ENCODE peak calls at places on chromosome 19, in four cellular contexts. C is fibroblast of mammary gland; W is CD4-positive, alpha-beta T cell; Z is left lung. O is an unnamed sample.

GRCh38 chr19:17513801-17514200 is 2.4 kb downstream of the PGLS start:
- DNase-seq in C (no peak), Z (no peak), W (no peak), O (peak; percentile 18)

GRCh38 chr19:35870798-35871197 is 2.4 kb downstream of the APLP1 start:
- DNase-seq in Z (no peak), C (no peak), W (no peak), O (no peak)

GRCh38 chr19:747432-748273 is 3.3 kb upstream of the MISP start:
- DNase-seq in Z (no peak), W (no peak), C (no peak), O (no peak)

GRCh38 chr19:54606230-54606629 is 12.8 kb downstream of the LILRA1 start:
- DNase-seq in Z (no peak), C (no peak), W (no peak), O (no peak)

GRCh38 chr19:12162513-12162881 is 399 bp upstream of the ZNF136 start:
- DNase-seq in C (no peak), W (no peak), Z (no peak), O (no peak)

GRCh38 chr19:7471696-7472620 is 16.9 kb downstream of the PEX11G start:
- DNase-seq in Z (no peak), C (no peak), W (no peak), O (peak; percentile 70)

GRCh38 chr19:17090501-17091074 is 15.0 kb downstream of the MYO9B start:
- DNase-seq in Z (no peak), W (no peak), C (peak; percentile 58), O (no peak)

GRCh38 chr19:11195169-11195568 is 2.2 kb downstream of the KANK2 start:
- DNase-seq in W (no peak), C (no peak), Z (no peak), O (no peak)

GRCh38 chr19:45922281-45922680 is 7.7 kb upstream of the NANOS2 start:
- DNase-seq in C (peak; percentile 4), W (no peak), Z (no peak), O (no peak)

GRCh38 chr19:38079926-38080380 is 144.1 kb downstream of the DPF1 start:
- DNase-seq in Z (no peak), C (peak; percentile 92), W (no peak), O (peak; percentile 72)

DNA sequence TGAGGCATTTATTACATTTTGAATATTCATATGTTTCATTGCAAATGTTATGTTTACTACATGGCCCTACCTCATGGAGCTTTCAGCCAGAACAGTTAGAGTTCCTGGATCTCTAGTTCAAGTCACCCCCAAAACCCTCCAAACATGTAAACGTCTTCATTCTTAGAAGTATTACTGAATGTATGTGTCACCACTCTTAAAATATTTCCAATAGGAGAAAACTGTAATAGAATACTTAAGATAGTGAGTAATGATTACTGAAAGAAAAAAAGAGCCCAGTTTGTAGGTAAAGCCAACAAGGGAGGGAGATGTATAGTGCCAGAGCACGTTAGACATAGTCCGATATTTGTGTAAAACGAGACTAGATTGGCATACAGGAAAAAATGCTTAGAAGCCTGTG is 23.5 kb downstream of the URI1 start:
- DNase-seq in Z (no peak), W (no peak), C (peak; percentile 65), O (no peak)
- TF ChIP-seq CTCF in Z (no peak), W (no peak), C (no peak), O (no peak)

GRCh38 chr19:49570997-49571676 is 9.2 kb downstream of the NOSIP start:
- DNase-seq in Z (no peak), W (peak; percentile 51), C (no peak), O (no peak)
- TF ChIP-seq CTCF in Z (no peak), W (peak; percentile 57), C (no peak), O (no peak)

DNA sequence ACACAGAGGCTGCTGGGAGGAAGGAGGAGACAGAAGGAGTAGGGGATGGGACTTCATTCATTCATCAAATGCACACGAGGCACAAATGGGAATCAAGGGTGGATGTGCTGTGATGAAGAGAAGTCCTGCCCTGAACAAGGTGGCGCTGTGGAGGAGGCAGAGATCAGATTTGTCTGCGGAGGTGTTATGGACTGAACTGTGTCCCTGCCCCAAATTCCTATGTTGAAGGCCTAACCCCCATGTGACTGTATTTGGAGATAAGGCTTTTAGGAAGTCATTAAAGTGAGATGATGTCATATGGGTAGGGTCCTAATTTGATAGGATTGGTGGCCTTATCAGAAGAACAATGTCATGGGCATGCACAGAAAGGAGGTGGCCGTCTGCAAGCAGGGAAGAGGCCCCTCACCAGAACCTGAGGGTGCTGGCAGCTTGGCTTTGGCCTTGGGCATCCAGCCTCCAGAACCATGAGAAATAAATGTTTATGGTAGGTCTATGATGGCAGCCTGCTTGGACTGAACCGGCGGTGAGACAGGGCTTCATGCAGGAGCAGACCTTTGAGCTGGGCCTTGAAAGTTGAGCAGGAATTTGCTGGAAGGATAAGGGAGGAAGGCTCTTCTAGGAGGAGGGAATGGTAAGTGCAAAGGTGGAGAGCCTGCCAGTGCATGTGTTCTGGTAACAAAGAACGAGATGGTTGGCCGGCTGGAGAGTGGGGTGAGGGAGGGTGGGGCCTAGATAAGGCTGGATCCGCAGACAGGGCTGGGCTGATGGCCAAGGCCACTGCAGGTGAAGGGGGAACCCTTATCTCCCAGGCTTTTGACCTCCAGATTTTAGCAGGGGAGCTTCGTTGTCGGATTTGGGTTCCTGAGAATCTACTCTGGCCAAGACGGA is 2.7 kb upstream of the CEBPA start:
- DNase-seq in Z (peak; percentile 79), W (no peak), C (no peak), O (no peak)
- TF ChIP-seq CTCF in Z (no peak), W (no peak), C (no peak), O (no peak)

GRCh38 chr19:42596391-42597071 is 1.8 kb upstream of the CEACAM8 start:
- DNase-seq in Z (no peak), C (peak; percentile 5), W (peak; percentile 50), O (peak; percentile 33)
- TF ChIP-seq CTCF in Z (peak; percentile 93), C (peak; percentile 89), W (peak; percentile 98), O (peak; percentile 96)

DNA sequence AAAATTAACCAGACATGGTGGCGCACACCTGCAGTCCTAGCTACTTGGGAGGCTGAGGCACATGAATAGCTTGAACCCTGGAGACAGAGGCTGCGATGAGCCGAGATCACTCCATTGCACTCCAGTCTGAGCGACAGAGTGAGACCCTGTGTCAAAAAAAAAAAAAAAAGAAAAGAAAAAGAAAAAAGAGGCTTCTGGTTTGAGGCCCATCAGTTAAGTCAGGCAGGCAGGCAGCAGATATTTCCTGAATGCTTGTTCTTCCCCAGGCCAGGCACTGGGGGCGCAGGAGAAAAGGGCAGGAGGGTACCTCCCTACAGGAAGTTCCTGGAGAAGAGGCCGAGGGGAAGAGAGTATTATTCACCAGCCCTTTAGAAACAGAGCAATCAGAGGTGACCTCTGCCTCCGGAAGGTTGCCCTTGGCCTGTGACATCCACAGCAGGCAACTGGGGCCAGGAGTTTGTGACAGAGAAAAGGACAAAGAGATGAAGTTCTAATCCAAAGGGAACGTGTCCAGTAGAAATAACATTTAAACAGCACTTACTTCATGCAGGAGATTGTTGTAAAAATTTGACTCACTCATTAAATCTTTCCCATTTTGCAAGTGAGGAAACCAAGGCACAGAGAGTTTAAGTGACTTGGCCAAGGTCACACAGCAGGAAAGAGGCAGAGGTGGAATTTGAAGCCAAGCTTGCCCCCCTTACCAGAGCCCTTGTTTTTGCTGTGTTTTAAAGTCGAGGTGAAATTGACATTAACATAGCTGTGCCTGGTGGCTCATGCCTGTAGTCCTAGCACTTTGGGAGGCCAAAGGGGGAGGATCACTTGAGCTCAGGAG is 4.3 kb upstream of the RLN3 start:
- DNase-seq in W (no peak), C (no peak), Z (no peak), O (peak; percentile 70)
- TF ChIP-seq CTCF in W (peak; percentile 26), C (no peak), Z (no peak), O (peak; percentile 23)

GRCh38 chr19:21878646-21879045 is 42.7 kb upstream of the ZNF43 start:
- DNase-seq in W (no peak), Z (no peak), C (no peak), O (no peak)
- TF ChIP-seq CTCF in W (no peak), Z (no peak), C (no peak), O (no peak)

GRCh38 chr19:40381321-40381720 is 8.7 kb downstream of the HIPK4 start:
- DNase-seq in W (no peak), Z (no peak), C (no peak), O (no peak)
- TF ChIP-seq CTCF in W (no peak), Z (no peak), C (peak; percentile 8), O (no peak)